ENCODE peak calls at places on chromosomes 4 and X, in seven cellular contexts. One of them, this sample, is unnamed.

GRCh38 chr4:185811509-185812364 is at the start of gene SORBS2:
- DNase-seq in AG10803: peak; percentile 16
- DNase-seq in hypothalamus: peak; percentile 5
- DNase-seq in T-helper 1 cell: no peak
- DNase-seq in neuronal stem cell: no peak
- DNase-seq in dorsolateral prefrontal cortex: peak; percentile 70
- DNase-seq in small intestine: peak; percentile 71
- DNase-seq in this sample: no peak

GRCh38 chr4:123444298-123444731 is 47.7 kb downstream of the SPRY1 start:
- DNase-seq in AG10803: no peak
- DNase-seq in dorsolateral prefrontal cortex: no peak
- DNase-seq in neuronal stem cell: peak; percentile 89
- DNase-seq in hypothalamus: peak; percentile 9
- DNase-seq in small intestine: peak; percentile 90
- DNase-seq in T-helper 1 cell: peak; percentile 5
- DNase-seq in this sample: peak; percentile 67

GRCh38 chr4:73859614-73860088 is 6.6 kb downstream of the PF4V1 start:
- DNase-seq in hypothalamus: no peak
- DNase-seq in T-helper 1 cell: no peak
- DNase-seq in AG10803: peak; percentile 52
- DNase-seq in small intestine: peak; percentile 5
- DNase-seq in dorsolateral prefrontal cortex: no peak
- DNase-seq in neuronal stem cell: no peak
- DNase-seq in this sample: no peak

GRCh38 chrX:154750301-154751120 is at the start of gene GAB3:
- DNase-seq in T-helper 1 cell: peak; percentile 8
- DNase-seq in dorsolateral prefrontal cortex: no peak
- DNase-seq in AG10803: no peak
- DNase-seq in small intestine: peak; percentile 25
- DNase-seq in hypothalamus: no peak
- DNase-seq in neuronal stem cell: no peak
- DNase-seq in this sample: peak; percentile 23

GRCh38 chrX:79601336-79602131 is 234.4 kb upstream of the ITM2A start:
- DNase-seq in neuronal stem cell: no peak
- DNase-seq in AG10803: no peak
- DNase-seq in small intestine: peak; percentile 73
- DNase-seq in dorsolateral prefrontal cortex: no peak
- DNase-seq in T-helper 1 cell: no peak
- DNase-seq in hypothalamus: no peak
- DNase-seq in this sample: no peak

GRCh38 chr4:122412547-122412946 is 33.7 kb downstream of the ADAD1 start:
- DNase-seq in T-helper 1 cell: no peak
- DNase-seq in hypothalamus: no peak
- DNase-seq in neuronal stem cell: no peak
- DNase-seq in small intestine: no peak
- DNase-seq in dorsolateral prefrontal cortex: no peak
- DNase-seq in AG10803: no peak
- DNase-seq in this sample: no peak

GRCh38 chr4:148065069-148065468 is 333.2 kb downstream of the ARHGAP10 start:
- DNase-seq in small intestine: no peak
- DNase-seq in neuronal stem cell: no peak
- DNase-seq in T-helper 1 cell: no peak
- DNase-seq in hypothalamus: no peak
- DNase-seq in AG10803: peak; percentile 90
- DNase-seq in dorsolateral prefrontal cortex: peak; percentile 77
- DNase-seq in this sample: no peak

GRCh38 chrX:151973262-151973661 is 1.2 kb downstream of the GABRE start:
- DNase-seq in dorsolateral prefrontal cortex: no peak
- DNase-seq in small intestine: no peak
- DNase-seq in hypothalamus: no peak
- DNase-seq in neuronal stem cell: no peak
- DNase-seq in AG10803: peak; percentile 19
- DNase-seq in T-helper 1 cell: no peak
- DNase-seq in this sample: no peak

GRCh38 chr4:121696140-121696640 is 590 bp downstream of the ANXA5 start:
- DNase-seq in hypothalamus: peak; percentile 71
- DNase-seq in neuronal stem cell: no peak
- DNase-seq in small intestine: peak; percentile 59
- DNase-seq in T-helper 1 cell: peak; percentile 43
- DNase-seq in AG10803: peak; percentile 90
- DNase-seq in dorsolateral prefrontal cortex: peak; percentile 81
- DNase-seq in this sample: peak; percentile 49

GRCh38 chr4:171517883-171518282 is 295.3 kb upstream of the GALNTL6 start:
- DNase-seq in hypothalamus: no peak
- DNase-seq in neuronal stem cell: no peak
- DNase-seq in small intestine: no peak
- DNase-seq in T-helper 1 cell: no peak
- DNase-seq in AG10803: no peak
- DNase-seq in dorsolateral prefrontal cortex: no peak
- DNase-seq in this sample: no peak

GRCh38 chrX:63426519-63426918 is 75.4 kb upstream of the SPIN4 start:
- DNase-seq in small intestine: no peak
- DNase-seq in T-helper 1 cell: no peak
- DNase-seq in dorsolateral prefrontal cortex: no peak
- DNase-seq in hypothalamus: no peak
- DNase-seq in neuronal stem cell: no peak
- DNase-seq in AG10803: no peak
- DNase-seq in this sample: peak; percentile 33

GRCh38 chr4:151692821-151693504 is 67.8 kb downstream of the GATB start:
- DNase-seq in hypothalamus: no peak
- DNase-seq in AG10803: no peak
- DNase-seq in neuronal stem cell: no peak
- DNase-seq in dorsolateral prefrontal cortex: no peak
- DNase-seq in T-helper 1 cell: no peak
- DNase-seq in small intestine: no peak
- DNase-seq in this sample: no peak

GRCh38 chrX:65601530-65602281 is 65.7 kb upstream of the MSN start:
- DNase-seq in dorsolateral prefrontal cortex: no peak
- DNase-seq in AG10803: peak; percentile 88
- DNase-seq in small intestine: peak; percentile 33
- DNase-seq in T-helper 1 cell: peak; percentile 28
- DNase-seq in hypothalamus: peak; percentile 2
- DNase-seq in neuronal stem cell: no peak
- DNase-seq in this sample: peak; percentile 47

GRCh38 chrX:345020-345925 is 26.7 kb upstream of the GTPBP6 start:
- DNase-seq in small intestine: no peak
- DNase-seq in AG10803: no peak
- DNase-seq in dorsolateral prefrontal cortex: no peak
- DNase-seq in T-helper 1 cell: no peak
- DNase-seq in neuronal stem cell: no peak
- DNase-seq in hypothalamus: no peak
- DNase-seq in this sample: no peak

GRCh38 chr4:152892985-152893384 is 43.1 kb upstream of the FHDC1 start:
- DNase-seq in dorsolateral prefrontal cortex: no peak
- DNase-seq in T-helper 1 cell: no peak
- DNase-seq in AG10803: no peak
- DNase-seq in small intestine: peak; percentile 20
- DNase-seq in hypothalamus: no peak
- DNase-seq in neuronal stem cell: no peak
- DNase-seq in this sample: no peak

GRCh38 chr4:53748328-53748772 is 157.1 kb upstream of the LNX1 start:
- DNase-seq in dorsolateral prefrontal cortex: no peak
- DNase-seq in small intestine: no peak
- DNase-seq in hypothalamus: no peak
- DNase-seq in neuronal stem cell: no peak
- DNase-seq in T-helper 1 cell: no peak
- DNase-seq in AG10803: no peak
- DNase-seq in this sample: no peak

GRCh38 chrX:44306336-44306735 is 37.1 kb downstream of the EFHC2 start:
- DNase-seq in dorsolateral prefrontal cortex: no peak
- DNase-seq in AG10803: no peak
- DNase-seq in hypothalamus: no peak
- DNase-seq in small intestine: peak; percentile 46
- DNase-seq in T-helper 1 cell: no peak
- DNase-seq in neuronal stem cell: no peak
- DNase-seq in this sample: no peak

GRCh38 chr4:121784975-121785374 is 16.1 kb upstream of the EXOSC9 start:
- DNase-seq in small intestine: no peak
- DNase-seq in neuronal stem cell: no peak
- DNase-seq in AG10803: peak; percentile 99
- DNase-seq in T-helper 1 cell: no peak
- DNase-seq in dorsolateral prefrontal cortex: no peak
- DNase-seq in hypothalamus: no peak
- DNase-seq in this sample: no peak

GRCh38 chrX:43707812-43708548 is 51.9 kb downstream of the MAOA start:
- DNase-seq in AG10803: no peak
- DNase-seq in small intestine: peak; percentile 95
- DNase-seq in neuronal stem cell: no peak
- DNase-seq in T-helper 1 cell: no peak
- DNase-seq in hypothalamus: no peak
- DNase-seq in dorsolateral prefrontal cortex: no peak
- DNase-seq in this sample: no peak

GRCh38 chr4:75736862-75737261 is 12.5 kb downstream of the USO1 start:
- DNase-seq in small intestine: no peak
- DNase-seq in T-helper 1 cell: no peak
- DNase-seq in neuronal stem cell: no peak
- DNase-seq in dorsolateral prefrontal cortex: no peak
- DNase-seq in hypothalamus: no peak
- DNase-seq in AG10803: peak; percentile 66
- DNase-seq in this sample: no peak

GRCh38 chrX:134362560-134363089 is 97.3 kb upstream of the HPRT1 start:
- DNase-seq in AG10803: no peak
- DNase-seq in neuronal stem cell: no peak
- DNase-seq in small intestine: no peak
- DNase-seq in hypothalamus: no peak
- DNase-seq in dorsolateral prefrontal cortex: no peak
- DNase-seq in T-helper 1 cell: no peak
- DNase-seq in this sample: no peak

GRCh38 chr4:55635282-55635681 is 816 bp downstream of the NMU start:
- DNase-seq in hypothalamus: no peak
- DNase-seq in T-helper 1 cell: no peak
- DNase-seq in neuronal stem cell: peak; percentile 14
- DNase-seq in small intestine: no peak
- DNase-seq in AG10803: no peak
- DNase-seq in dorsolateral prefrontal cortex: no peak
- DNase-seq in this sample: no peak

GRCh38 chrX:50691820-50692219 is 122.2 kb downstream of the SHROOM4 start:
- DNase-seq in AG10803: peak; percentile 38
- DNase-seq in dorsolateral prefrontal cortex: no peak
- DNase-seq in T-helper 1 cell: peak; percentile 0
- DNase-seq in small intestine: peak; percentile 31
- DNase-seq in neuronal stem cell: no peak
- DNase-seq in hypothalamus: no peak
- DNase-seq in this sample: peak; percentile 29

GRCh38 chr4:76634239-76634638 is 199.2 kb downstream of the SHROOM3 start:
- DNase-seq in neuronal stem cell: no peak
- DNase-seq in dorsolateral prefrontal cortex: no peak
- DNase-seq in T-helper 1 cell: no peak
- DNase-seq in AG10803: peak; percentile 92
- DNase-seq in small intestine: no peak
- DNase-seq in hypothalamus: no peak
- DNase-seq in this sample: no peak

GRCh38 chrX:47586043-47586787 is 4.0 kb downstream of the TIMP1 start:
- DNase-seq in T-helper 1 cell: no peak
- DNase-seq in AG10803: no peak
- DNase-seq in neuronal stem cell: no peak
- DNase-seq in hypothalamus: no peak
- DNase-seq in small intestine: no peak
- DNase-seq in dorsolateral prefrontal cortex: no peak
- DNase-seq in this sample: no peak

This sample was measured in endothelial cell.